ENCODE peak calls at places on chromosomes 16 and 17, in nine cellular contexts. One of them, this sample, is unnamed.

GRCh38 chr16:54236761-54237160 is 49.8 kb downstream of the IRX3 start:
- DNase-seq in transverse colon: no peak
- DNase-seq in sigmoid colon: no peak
- DNase-seq in SK-N-SH: no peak
- DNase-seq in breast epithelium: no peak
- DNase-seq in prostate gland: no peak
- DNase-seq in endothelial cell of umbilical vein: no peak
- DNase-seq in HL-60: no peak
- DNase-seq in HCT116: no peak
- DNase-seq in this sample: no peak

GRCh38 chr16:21076186-21076883 is 74.3 kb downstream of the DNAH3 start:
- DNase-seq in breast epithelium: no peak
- DNase-seq in SK-N-SH: no peak
- DNase-seq in transverse colon: peak
- DNase-seq in HCT116: no peak
- DNase-seq in endothelial cell of umbilical vein: peak
- DNase-seq in prostate gland: no peak
- DNase-seq in sigmoid colon: no peak
- DNase-seq in HL-60: no peak
- DNase-seq in this sample: no peak

GRCh38 chr17:66533572-66533971 is 231.2 kb downstream of the PRKCA start:
- DNase-seq in prostate gland: peak
- DNase-seq in breast epithelium: no peak
- DNase-seq in sigmoid colon: peak
- DNase-seq in endothelial cell of umbilical vein: no peak
- DNase-seq in SK-N-SH: peak
- DNase-seq in HCT116: no peak
- DNase-seq in HL-60: no peak
- DNase-seq in transverse colon: no peak
- DNase-seq in this sample: no peak

GRCh38 chr16:83952587-83952939 is 477 bp upstream of the OSGIN1 start:
- DNase-seq in sigmoid colon: no peak
- DNase-seq in HCT116: peak
- DNase-seq in SK-N-SH: no peak
- DNase-seq in breast epithelium: no peak
- DNase-seq in endothelial cell of umbilical vein: no peak
- DNase-seq in transverse colon: no peak
- DNase-seq in HL-60: no peak
- DNase-seq in prostate gland: peak
- DNase-seq in this sample: peak

GRCh38 chr17:2013994-2014317 is 11.2 kb downstream of the RTN4RL1 start:
- DNase-seq in HL-60: no peak
- DNase-seq in SK-N-SH: no peak
- DNase-seq in endothelial cell of umbilical vein: no peak
- DNase-seq in prostate gland: no peak
- DNase-seq in breast epithelium: no peak
- DNase-seq in transverse colon: no peak
- DNase-seq in HCT116: no peak
- DNase-seq in sigmoid colon: no peak
- DNase-seq in this sample: no peak

GRCh38 chr17:59707971-59708425 is 544 bp downstream of the VMP1 start:
- DNase-seq in HCT116: no peak
- DNase-seq in SK-N-SH: no peak
- DNase-seq in breast epithelium: no peak
- DNase-seq in HL-60: no peak
- DNase-seq in transverse colon: no peak
- DNase-seq in sigmoid colon: no peak
- DNase-seq in endothelial cell of umbilical vein: no peak
- DNase-seq in prostate gland: no peak
- DNase-seq in this sample: no peak

GRCh38 chr17:14301761-14302401 is 1.0 kb downstream of the HS3ST3B1 start:
- DNase-seq in breast epithelium: no peak
- DNase-seq in SK-N-SH: no peak
- DNase-seq in HCT116: no peak
- DNase-seq in endothelial cell of umbilical vein: peak
- DNase-seq in transverse colon: peak
- DNase-seq in sigmoid colon: no peak
- DNase-seq in prostate gland: no peak
- DNase-seq in HL-60: peak
- DNase-seq in this sample: peak

GRCh38 chr16:48629531-48629930 is 19.6 kb upstream of the N4BP1 start:
- DNase-seq in HL-60: no peak
- DNase-seq in endothelial cell of umbilical vein: no peak
- DNase-seq in SK-N-SH: no peak
- DNase-seq in breast epithelium: no peak
- DNase-seq in HCT116: no peak
- DNase-seq in transverse colon: no peak
- DNase-seq in sigmoid colon: peak
- DNase-seq in prostate gland: no peak
- DNase-seq in this sample: peak

GRCh38 chr16:86680137-86680536 is 101.8 kb downstream of the FOXL1 start:
- DNase-seq in prostate gland: no peak
- DNase-seq in SK-N-SH: no peak
- DNase-seq in endothelial cell of umbilical vein: peak
- DNase-seq in HL-60: no peak
- DNase-seq in sigmoid colon: peak
- DNase-seq in HCT116: no peak
- DNase-seq in transverse colon: no peak
- DNase-seq in breast epithelium: no peak
- DNase-seq in this sample: no peak

GRCh38 chr17:64994781-64995538 is 61.6 kb downstream of the GNA13 start:
- DNase-seq in sigmoid colon: no peak
- DNase-seq in endothelial cell of umbilical vein: no peak
- DNase-seq in breast epithelium: no peak
- DNase-seq in HL-60: no peak
- DNase-seq in transverse colon: no peak
- DNase-seq in prostate gland: no peak
- DNase-seq in HCT116: no peak
- DNase-seq in SK-N-SH: no peak
- DNase-seq in this sample: no peak

GRCh38 chr17:64991726-64992125 is 64.8 kb downstream of the GNA13 start:
- DNase-seq in breast epithelium: no peak
- DNase-seq in HL-60: no peak
- DNase-seq in endothelial cell of umbilical vein: no peak
- DNase-seq in prostate gland: no peak
- DNase-seq in SK-N-SH: no peak
- DNase-seq in transverse colon: no peak
- DNase-seq in sigmoid colon: no peak
- DNase-seq in HCT116: no peak
- DNase-seq in this sample: peak

GRCh38 chr17:64994281-64994680 is 62.3 kb downstream of the GNA13 start:
- DNase-seq in SK-N-SH: no peak
- DNase-seq in sigmoid colon: no peak
- DNase-seq in endothelial cell of umbilical vein: no peak
- DNase-seq in transverse colon: no peak
- DNase-seq in breast epithelium: no peak
- DNase-seq in prostate gland: no peak
- DNase-seq in HL-60: no peak
- DNase-seq in HCT116: no peak
- DNase-seq in this sample: peak

GRCh38 chr17:64993867-64994266 is 62.7 kb downstream of the GNA13 start:
- DNase-seq in HL-60: no peak
- DNase-seq in transverse colon: no peak
- DNase-seq in SK-N-SH: no peak
- DNase-seq in prostate gland: no peak
- DNase-seq in HCT116: no peak
- DNase-seq in endothelial cell of umbilical vein: no peak
- DNase-seq in sigmoid colon: no peak
- DNase-seq in breast epithelium: no peak
- DNase-seq in this sample: peak

DNA sequence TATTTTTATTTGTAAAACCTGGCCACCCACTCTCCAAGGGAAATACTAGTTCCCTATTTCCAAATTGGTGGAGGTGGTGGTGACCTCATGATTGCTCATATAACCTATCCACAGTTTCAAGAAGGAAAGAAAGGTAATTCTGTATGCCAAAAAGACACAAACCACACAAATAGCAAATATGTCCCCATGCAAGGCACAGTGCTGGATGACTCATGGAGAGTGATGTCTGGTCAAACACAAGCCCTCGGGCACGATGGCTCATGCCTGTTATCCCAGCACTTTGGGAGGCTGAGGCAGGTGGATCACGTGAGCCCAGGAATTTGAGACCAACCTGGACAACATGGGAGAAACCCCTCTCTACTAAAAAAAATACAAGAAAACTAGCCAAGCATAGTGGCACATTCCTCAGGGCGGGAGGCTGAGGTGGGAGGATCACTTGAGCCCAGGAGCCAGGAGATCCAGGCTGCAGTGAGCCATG is 64.2 kb downstream of the GNA13 start:
- DNase-seq in SK-N-SH: no peak
- DNase-seq in prostate gland: no peak
- DNase-seq in HL-60: no peak
- DNase-seq in HCT116: peak
- DNase-seq in breast epithelium: peak
- DNase-seq in endothelial cell of umbilical vein: no peak
- DNase-seq in transverse colon: no peak
- DNase-seq in sigmoid colon: no peak
- DNase-seq in this sample: no peak
- TF ChIP-seq CTCF in SK-N-SH: no peak
- TF ChIP-seq CTCF in prostate gland: no peak
- TF ChIP-seq CTCF in HL-60: no peak
- TF ChIP-seq CTCF in HCT116: no peak
- TF ChIP-seq CTCF in breast epithelium: no peak
- TF ChIP-seq CTCF in endothelial cell of umbilical vein: no peak
- TF ChIP-seq CTCF in transverse colon: no peak
- TF ChIP-seq CTCF in sigmoid colon: no peak
- TF ChIP-seq CTCF in this sample: no peak

DNA sequence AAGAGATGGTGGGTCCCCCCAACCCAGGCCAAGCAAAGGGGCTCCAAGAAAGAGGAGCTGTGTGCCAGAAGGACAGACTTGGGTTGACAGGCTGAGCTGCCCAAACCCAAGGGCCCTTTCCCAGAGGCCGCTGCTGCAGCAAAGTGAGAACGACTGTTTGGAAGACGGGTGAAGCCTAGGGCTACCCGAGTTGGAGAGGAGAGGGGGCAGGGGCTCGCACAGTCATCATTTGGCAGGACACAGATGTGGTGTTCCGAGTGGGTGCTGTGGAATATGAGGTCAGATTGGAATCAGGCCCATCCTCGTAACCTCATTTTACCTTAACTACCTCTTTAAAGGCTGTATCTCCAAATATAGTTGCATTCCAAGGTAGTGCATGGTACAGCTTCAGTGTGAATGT is 5.3 kb upstream of the MFAP4 start:
- DNase-seq in endothelial cell of umbilical vein: no peak
- DNase-seq in SK-N-SH: no peak
- DNase-seq in prostate gland: no peak
- DNase-seq in breast epithelium: no peak
- DNase-seq in transverse colon: no peak
- DNase-seq in HL-60: no peak
- DNase-seq in HCT116: no peak
- DNase-seq in sigmoid colon: peak
- DNase-seq in this sample: no peak
- TF ChIP-seq POLR2AphosphoS5 in endothelial cell of umbilical vein: no peak
- TF ChIP-seq POLR2AphosphoS5 in SK-N-SH: no peak
- TF ChIP-seq POLR2AphosphoS5 in prostate gland: no peak
- TF ChIP-seq POLR2AphosphoS5 in breast epithelium: no peak
- TF ChIP-seq POLR2AphosphoS5 in transverse colon: no peak
- TF ChIP-seq POLR2AphosphoS5 in HL-60: no peak
- TF ChIP-seq POLR2AphosphoS5 in HCT116: no peak
- TF ChIP-seq POLR2AphosphoS5 in sigmoid colon: no peak
- TF ChIP-seq POLR2AphosphoS5 in this sample: no peak

DNA sequence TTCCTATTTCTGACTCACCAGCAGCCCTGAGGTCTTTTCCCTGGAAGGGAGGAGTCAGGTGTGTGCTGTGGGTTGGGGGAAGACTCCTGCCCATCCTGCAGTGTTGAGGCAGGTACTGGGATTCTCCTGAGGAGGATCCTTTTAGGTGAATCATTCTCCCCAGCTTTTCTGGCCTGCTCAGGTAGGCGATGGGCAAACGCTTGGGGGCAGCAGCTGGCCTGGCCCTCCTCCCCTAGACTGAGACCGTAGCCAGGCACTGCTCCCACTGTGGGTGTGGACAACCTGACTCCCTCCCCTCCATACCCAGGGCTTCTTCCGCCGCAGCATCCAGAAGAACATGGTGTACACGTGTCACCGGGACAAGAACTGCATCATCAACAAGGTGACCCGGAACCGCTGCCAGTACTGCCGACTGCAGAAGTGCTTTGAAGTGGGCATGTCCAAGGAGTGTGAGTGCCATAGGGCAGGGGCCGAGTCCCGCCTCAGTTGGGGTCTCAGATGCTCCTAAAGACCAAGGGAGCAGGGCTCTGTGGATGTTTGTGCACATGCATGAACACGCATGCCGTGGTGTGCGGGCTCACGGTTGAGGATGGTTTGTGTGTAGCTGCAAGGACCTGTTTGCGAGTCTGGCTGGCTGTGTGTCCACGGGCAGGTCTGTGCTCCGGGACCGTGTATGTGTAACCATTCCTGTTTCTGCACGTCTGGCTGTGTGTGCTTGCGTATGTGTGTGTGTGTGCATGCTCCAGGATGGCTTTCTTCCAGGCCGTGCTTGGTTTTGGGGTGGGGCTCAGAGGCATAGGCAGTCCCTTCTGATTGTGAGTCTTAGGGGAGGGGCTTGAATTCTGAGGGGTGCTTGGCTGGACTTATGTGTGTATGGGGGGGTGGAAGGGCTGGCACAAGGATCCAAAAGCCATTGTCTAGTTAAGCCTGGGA is 14.8 kb downstream of the GJD3 start:
- DNase-seq in endothelial cell of umbilical vein: no peak
- DNase-seq in prostate gland: peak
- DNase-seq in SK-N-SH: no peak
- DNase-seq in HCT116: no peak
- DNase-seq in HL-60: no peak
- DNase-seq in transverse colon: no peak
- DNase-seq in sigmoid colon: no peak
- DNase-seq in breast epithelium: no peak
- DNase-seq in this sample: no peak
- TF ChIP-seq CTCF in endothelial cell of umbilical vein: no peak
- TF ChIP-seq CTCF in prostate gland: no peak
- TF ChIP-seq CTCF in SK-N-SH: no peak
- TF ChIP-seq CTCF in HCT116: no peak
- TF ChIP-seq CTCF in HL-60: no peak
- TF ChIP-seq CTCF in transverse colon: no peak
- TF ChIP-seq CTCF in sigmoid colon: no peak
- TF ChIP-seq CTCF in breast epithelium: no peak
- TF ChIP-seq CTCF in this sample: no peak

DNA sequence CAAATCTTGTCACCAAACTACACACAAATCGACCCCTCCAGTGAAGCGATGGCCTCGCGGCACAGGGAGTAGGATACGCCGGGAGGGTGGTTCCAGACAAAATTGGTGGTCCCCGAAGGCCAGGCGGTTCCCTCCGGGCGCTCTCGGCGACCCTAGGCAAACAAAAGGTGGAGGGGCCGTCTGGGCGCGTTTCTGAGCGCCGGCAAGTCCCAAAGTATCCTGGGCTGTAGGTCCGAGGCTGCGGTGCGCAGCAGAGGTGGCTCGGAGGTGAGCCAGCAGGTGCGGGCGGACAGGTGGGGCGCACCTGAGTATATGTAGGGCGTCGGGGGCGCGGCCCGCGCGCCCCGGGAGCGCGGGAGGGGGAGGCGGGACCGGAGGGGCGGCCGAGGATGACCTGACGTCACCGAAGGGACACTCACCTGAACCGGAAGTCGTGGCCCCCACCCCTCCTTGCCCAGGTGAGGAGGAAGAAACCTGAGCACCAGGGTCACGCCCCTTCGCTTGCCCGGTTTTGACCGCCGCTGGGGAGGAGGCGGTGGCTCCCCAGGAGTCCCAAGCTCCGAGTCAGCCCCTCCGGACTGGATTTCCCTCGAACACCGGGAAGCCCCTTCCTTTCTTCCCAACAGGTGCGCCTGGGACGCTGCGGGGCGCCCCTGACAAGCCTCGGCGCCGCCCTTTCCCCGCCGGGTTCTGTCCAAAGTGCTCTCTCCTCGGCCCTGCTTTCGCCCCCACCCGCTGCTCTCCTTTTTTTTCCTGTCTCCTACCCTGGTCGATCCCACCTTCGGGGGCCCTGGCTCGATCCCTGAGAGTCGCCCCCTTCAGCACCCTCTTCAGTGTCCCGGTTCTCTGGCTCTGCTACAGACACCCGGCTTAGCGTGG is at the start of gene CLDN7:
- DNase-seq in HCT116: peak
- DNase-seq in HL-60: no peak
- DNase-seq in breast epithelium: peak
- DNase-seq in prostate gland: peak
- DNase-seq in SK-N-SH: peak
- DNase-seq in endothelial cell of umbilical vein: no peak
- DNase-seq in sigmoid colon: no peak
- DNase-seq in transverse colon: peak
- DNase-seq in this sample: no peak
- TF ChIP-seq POLR2AphosphoS5 in HCT116: peak
- TF ChIP-seq POLR2AphosphoS5 in HL-60: no peak
- TF ChIP-seq POLR2AphosphoS5 in breast epithelium: peak
- TF ChIP-seq POLR2AphosphoS5 in prostate gland: peak
- TF ChIP-seq POLR2AphosphoS5 in SK-N-SH: no peak
- TF ChIP-seq POLR2AphosphoS5 in endothelial cell of umbilical vein: no peak
- TF ChIP-seq POLR2AphosphoS5 in sigmoid colon: no peak
- TF ChIP-seq POLR2AphosphoS5 in transverse colon: peak
- TF ChIP-seq POLR2AphosphoS5 in this sample: no peak